ENCODE peak calls at places on chromosomes 4 and X, in nine cellular contexts. One of them, this sample, is unnamed.

GRCh38 chr4:101914761-101915160 is 124.2 kb downstream of the BANK1 start:
- DNase-seq in CD8-positive, alpha-beta memory T cell: no peak
- DNase-seq in brain microvascular endothelial cell: no peak
- DNase-seq in heart right ventricle: no peak
- DNase-seq in H9: no peak
- DNase-seq in dorsolateral prefrontal cortex: no peak
- DNase-seq in bronchial epithelial cell: no peak
- DNase-seq in transverse colon: no peak
- DNase-seq in esophagus squamous epithelium: no peak
- DNase-seq in this sample: no peak

GRCh38 chrX:154516655-154517100 is 646 bp upstream of the FAM3A start:
- DNase-seq in CD8-positive, alpha-beta memory T cell: no peak
- DNase-seq in brain microvascular endothelial cell: no peak
- DNase-seq in heart right ventricle: no peak
- DNase-seq in H9: peak; percentile 59
- DNase-seq in dorsolateral prefrontal cortex: peak; percentile 28
- DNase-seq in bronchial epithelial cell: peak; percentile 6
- DNase-seq in transverse colon: no peak
- DNase-seq in esophagus squamous epithelium: no peak
- DNase-seq in this sample: no peak

GRCh38 chrX:72620550-72621145 is 48.0 kb upstream of the HDAC8 start:
- DNase-seq in CD8-positive, alpha-beta memory T cell: peak; percentile 46
- DNase-seq in brain microvascular endothelial cell: peak; percentile 90
- DNase-seq in heart right ventricle: peak; percentile 36
- DNase-seq in H9: no peak
- DNase-seq in dorsolateral prefrontal cortex: no peak
- DNase-seq in bronchial epithelial cell: peak; percentile 89
- DNase-seq in transverse colon: peak; percentile 26
- DNase-seq in esophagus squamous epithelium: no peak
- DNase-seq in this sample: no peak

GRCh38 chr4:163332526-163333405 is at the start of gene NPY1R:
- DNase-seq in CD8-positive, alpha-beta memory T cell: no peak
- DNase-seq in brain microvascular endothelial cell: peak; percentile 82
- DNase-seq in heart right ventricle: peak; percentile 55
- DNase-seq in H9: peak; percentile 87
- DNase-seq in dorsolateral prefrontal cortex: peak; percentile 84
- DNase-seq in bronchial epithelial cell: peak; percentile 69
- DNase-seq in transverse colon: peak; percentile 75
- DNase-seq in esophagus squamous epithelium: no peak
- DNase-seq in this sample: peak; percentile 24

GRCh38 chr4:153634737-153635353 is 49.2 kb upstream of the TLR2 start:
- DNase-seq in CD8-positive, alpha-beta memory T cell: no peak
- DNase-seq in brain microvascular endothelial cell: no peak
- DNase-seq in heart right ventricle: no peak
- DNase-seq in H9: no peak
- DNase-seq in dorsolateral prefrontal cortex: no peak
- DNase-seq in bronchial epithelial cell: peak; percentile 34
- DNase-seq in transverse colon: no peak
- DNase-seq in esophagus squamous epithelium: no peak
- DNase-seq in this sample: no peak

GRCh38 chr4:40405194-40405593 is 70.1 kb downstream of the CHRNA9 start:
- DNase-seq in CD8-positive, alpha-beta memory T cell: no peak
- DNase-seq in brain microvascular endothelial cell: no peak
- DNase-seq in heart right ventricle: no peak
- DNase-seq in H9: no peak
- DNase-seq in dorsolateral prefrontal cortex: no peak
- DNase-seq in bronchial epithelial cell: no peak
- DNase-seq in transverse colon: no peak
- DNase-seq in esophagus squamous epithelium: no peak
- DNase-seq in this sample: no peak

GRCh38 chrX:140163376-140164159 is 198.2 kb upstream of the CXorf66 start:
- DNase-seq in CD8-positive, alpha-beta memory T cell: no peak
- DNase-seq in brain microvascular endothelial cell: no peak
- DNase-seq in heart right ventricle: no peak
- DNase-seq in H9: no peak
- DNase-seq in dorsolateral prefrontal cortex: no peak
- DNase-seq in bronchial epithelial cell: no peak
- DNase-seq in transverse colon: no peak
- DNase-seq in esophagus squamous epithelium: no peak
- DNase-seq in this sample: no peak

GRCh38 chr4:763191-763810 is 57.7 kb downstream of the PCGF3 start:
- DNase-seq in CD8-positive, alpha-beta memory T cell: no peak
- DNase-seq in brain microvascular endothelial cell: no peak
- DNase-seq in heart right ventricle: no peak
- DNase-seq in H9: no peak
- DNase-seq in dorsolateral prefrontal cortex: peak; percentile 57
- DNase-seq in bronchial epithelial cell: no peak
- DNase-seq in transverse colon: no peak
- DNase-seq in esophagus squamous epithelium: no peak
- DNase-seq in this sample: no peak

GRCh38 chr4:8182858-8183725 is 16.0 kb upstream of the SH3TC1 start:
- DNase-seq in CD8-positive, alpha-beta memory T cell: no peak
- DNase-seq in brain microvascular endothelial cell: peak; percentile 73
- DNase-seq in heart right ventricle: peak; percentile 92
- DNase-seq in H9: no peak
- DNase-seq in dorsolateral prefrontal cortex: no peak
- DNase-seq in bronchial epithelial cell: peak; percentile 96
- DNase-seq in transverse colon: peak; percentile 93
- DNase-seq in esophagus squamous epithelium: no peak
- DNase-seq in this sample: no peak

GRCh38 chrX:134526399-134526798 is 66.4 kb downstream of the HPRT1 start:
- DNase-seq in CD8-positive, alpha-beta memory T cell: no peak
- DNase-seq in brain microvascular endothelial cell: no peak
- DNase-seq in heart right ventricle: no peak
- DNase-seq in H9: no peak
- DNase-seq in dorsolateral prefrontal cortex: no peak
- DNase-seq in bronchial epithelial cell: no peak
- DNase-seq in transverse colon: no peak
- DNase-seq in esophagus squamous epithelium: no peak
- DNase-seq in this sample: no peak

GRCh38 chr4:25667931-25668557 is 12.4 kb downstream of the SLC34A2 start:
- DNase-seq in CD8-positive, alpha-beta memory T cell: no peak
- DNase-seq in brain microvascular endothelial cell: peak; percentile 5
- DNase-seq in heart right ventricle: no peak
- DNase-seq in H9: peak; percentile 53
- DNase-seq in dorsolateral prefrontal cortex: no peak
- DNase-seq in bronchial epithelial cell: no peak
- DNase-seq in transverse colon: peak; percentile 11
- DNase-seq in esophagus squamous epithelium: no peak
- DNase-seq in this sample: no peak

GRCh38 chr4:5370286-5370685 is 319.0 kb downstream of the STK32B start:
- DNase-seq in CD8-positive, alpha-beta memory T cell: no peak
- DNase-seq in brain microvascular endothelial cell: peak; percentile 58
- DNase-seq in heart right ventricle: no peak
- DNase-seq in H9: no peak
- DNase-seq in dorsolateral prefrontal cortex: no peak
- DNase-seq in bronchial epithelial cell: peak; percentile 90
- DNase-seq in transverse colon: no peak
- DNase-seq in esophagus squamous epithelium: no peak
- DNase-seq in this sample: no peak

GRCh38 chr4:147108409-147108808 is 162.7 kb upstream of the TTC29 start:
- DNase-seq in CD8-positive, alpha-beta memory T cell: no peak
- DNase-seq in brain microvascular endothelial cell: peak; percentile 49
- DNase-seq in heart right ventricle: no peak
- DNase-seq in H9: no peak
- DNase-seq in dorsolateral prefrontal cortex: no peak
- DNase-seq in bronchial epithelial cell: no peak
- DNase-seq in transverse colon: no peak
- DNase-seq in esophagus squamous epithelium: no peak
- DNase-seq in this sample: no peak

GRCh38 chr4:2255501-2256155 is 6.3 kb downstream of the MXD4 start:
- DNase-seq in CD8-positive, alpha-beta memory T cell: peak; percentile 40
- DNase-seq in brain microvascular endothelial cell: no peak
- DNase-seq in heart right ventricle: peak; percentile 24
- DNase-seq in H9: peak; percentile 33
- DNase-seq in dorsolateral prefrontal cortex: peak; percentile 21
- DNase-seq in bronchial epithelial cell: no peak
- DNase-seq in transverse colon: peak; percentile 10
- DNase-seq in esophagus squamous epithelium: no peak
- DNase-seq in this sample: peak; percentile 4

GRCh38 chr4:3044812-3045499 is 29.4 kb downstream of the HTT-AS start:
- DNase-seq in CD8-positive, alpha-beta memory T cell: no peak
- DNase-seq in brain microvascular endothelial cell: no peak
- DNase-seq in heart right ventricle: no peak
- DNase-seq in H9: no peak
- DNase-seq in dorsolateral prefrontal cortex: no peak
- DNase-seq in bronchial epithelial cell: no peak
- DNase-seq in transverse colon: no peak
- DNase-seq in esophagus squamous epithelium: no peak
- DNase-seq in this sample: no peak

GRCh38 chrX:109475174-109475891 is 6.6 kb downstream of the GUCY2F start:
- DNase-seq in CD8-positive, alpha-beta memory T cell: no peak
- DNase-seq in brain microvascular endothelial cell: peak; percentile 53
- DNase-seq in heart right ventricle: peak; percentile 14
- DNase-seq in H9: peak; percentile 92
- DNase-seq in dorsolateral prefrontal cortex: peak; percentile 62
- DNase-seq in bronchial epithelial cell: peak; percentile 56
- DNase-seq in transverse colon: no peak
- DNase-seq in esophagus squamous epithelium: no peak
- DNase-seq in this sample: peak; percentile 1

GRCh38 chr4:69717778-69718177 is 42.6 kb downstream of the SULT1B1 start:
- DNase-seq in CD8-positive, alpha-beta memory T cell: no peak
- DNase-seq in brain microvascular endothelial cell: no peak
- DNase-seq in heart right ventricle: no peak
- DNase-seq in H9: no peak
- DNase-seq in dorsolateral prefrontal cortex: no peak
- DNase-seq in bronchial epithelial cell: no peak
- DNase-seq in transverse colon: no peak
- DNase-seq in esophagus squamous epithelium: no peak
- DNase-seq in this sample: no peak

GRCh38 chr4:114087596-114088230 is 108.3 kb upstream of the ARSJ start:
- DNase-seq in CD8-positive, alpha-beta memory T cell: no peak
- DNase-seq in brain microvascular endothelial cell: peak; percentile 40
- DNase-seq in heart right ventricle: no peak
- DNase-seq in H9: no peak
- DNase-seq in dorsolateral prefrontal cortex: no peak
- DNase-seq in bronchial epithelial cell: no peak
- DNase-seq in transverse colon: no peak
- DNase-seq in esophagus squamous epithelium: no peak
- DNase-seq in this sample: no peak

GRCh38 chr4:145034727-145035211 is 63.2 kb downstream of the ANAPC10 start:
- DNase-seq in CD8-positive, alpha-beta memory T cell: no peak
- DNase-seq in brain microvascular endothelial cell: peak; percentile 88
- DNase-seq in heart right ventricle: no peak
- DNase-seq in H9: no peak
- DNase-seq in dorsolateral prefrontal cortex: no peak
- DNase-seq in bronchial epithelial cell: peak; percentile 71
- DNase-seq in transverse colon: no peak
- DNase-seq in esophagus squamous epithelium: no peak
- DNase-seq in this sample: no peak

GRCh38 chrX:48497871-48498270 is 10.9 kb upstream of the PORCN start:
- DNase-seq in CD8-positive, alpha-beta memory T cell: no peak
- DNase-seq in brain microvascular endothelial cell: no peak
- DNase-seq in heart right ventricle: no peak
- DNase-seq in H9: no peak
- DNase-seq in dorsolateral prefrontal cortex: no peak
- DNase-seq in bronchial epithelial cell: no peak
- DNase-seq in transverse colon: no peak
- DNase-seq in esophagus squamous epithelium: no peak
- DNase-seq in this sample: no peak

GRCh38 chr4:140095694-140096482 is 58.1 kb downstream of the MAML3 start:
- DNase-seq in CD8-positive, alpha-beta memory T cell: peak; percentile 58
- DNase-seq in brain microvascular endothelial cell: peak; percentile 99
- DNase-seq in heart right ventricle: peak; percentile 72
- DNase-seq in H9: no peak
- DNase-seq in dorsolateral prefrontal cortex: no peak
- DNase-seq in bronchial epithelial cell: peak; percentile 95
- DNase-seq in transverse colon: peak; percentile 27
- DNase-seq in esophagus squamous epithelium: no peak
- DNase-seq in this sample: no peak
- H3K27me3 ChIP-seq in CD8-positive, alpha-beta memory T cell: no peaks in the 10 kb centered on the region
- H3K27me3 ChIP-seq in brain microvascular endothelial cell: no peaks in the 10 kb centered on the region
- H3K27me3 ChIP-seq in heart right ventricle: no peaks in the 10 kb centered on the region
- H3K27me3 ChIP-seq in H9: no peaks in the 10 kb centered on the region
- H3K27me3 ChIP-seq in dorsolateral prefrontal cortex: no peaks in the 10 kb centered on the region
- H3K27me3 ChIP-seq in bronchial epithelial cell: no peaks in the 10 kb centered on the region
- H3K27me3 ChIP-seq in transverse colon: no peaks in the 10 kb centered on the region
- H3K27me3 ChIP-seq in esophagus squamous epithelium: no peaks in the 10 kb centered on the region
- H3K27me3 ChIP-seq in this sample: no peaks in the 10 kb centered on the region

DNA sequence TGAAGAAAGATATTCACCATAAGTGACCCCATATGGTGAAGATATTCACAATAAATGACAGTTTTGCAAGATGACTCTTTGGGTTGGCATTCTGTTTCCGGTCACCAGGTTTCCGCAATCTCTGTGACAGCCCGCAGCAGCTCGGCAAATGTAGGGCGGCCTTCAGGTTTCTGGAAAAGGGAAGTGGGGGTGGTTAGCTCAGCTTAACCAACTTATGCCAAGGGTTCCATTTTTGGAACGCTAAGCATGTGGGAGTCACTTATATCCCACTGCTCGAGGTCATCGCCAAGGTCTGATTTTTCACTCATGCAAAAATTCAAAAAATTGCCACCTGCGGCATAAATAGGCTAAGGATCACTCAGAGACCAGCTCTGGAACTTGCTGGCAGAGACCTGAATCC is 51.0 kb downstream of the NIPAL1 start:
- DNase-seq in CD8-positive, alpha-beta memory T cell: no peak
- DNase-seq in brain microvascular endothelial cell: no peak
- DNase-seq in heart right ventricle: no peak
- DNase-seq in H9: no peak
- DNase-seq in dorsolateral prefrontal cortex: no peak
- DNase-seq in bronchial epithelial cell: no peak
- DNase-seq in transverse colon: no peak
- DNase-seq in esophagus squamous epithelium: no peak
- DNase-seq in this sample: no peak
- H3K27me3 ChIP-seq in CD8-positive, alpha-beta memory T cell: no peaks in the 10 kb centered on the region
- H3K27me3 ChIP-seq in brain microvascular endothelial cell: no peaks in the 10 kb centered on the region
- H3K27me3 ChIP-seq in heart right ventricle: no peaks in the 10 kb centered on the region
- H3K27me3 ChIP-seq in H9: no peaks in the 10 kb centered on the region
- H3K27me3 ChIP-seq in dorsolateral prefrontal cortex: no peaks in the 10 kb centered on the region
- H3K27me3 ChIP-seq in bronchial epithelial cell: no peaks in the 10 kb centered on the region
- H3K27me3 ChIP-seq in transverse colon: no peaks in the 10 kb centered on the region
- H3K27me3 ChIP-seq in esophagus squamous epithelium: no peaks in the 10 kb centered on the region
- H3K27me3 ChIP-seq in this sample: no peaks in the 10 kb centered on the region

DNA sequence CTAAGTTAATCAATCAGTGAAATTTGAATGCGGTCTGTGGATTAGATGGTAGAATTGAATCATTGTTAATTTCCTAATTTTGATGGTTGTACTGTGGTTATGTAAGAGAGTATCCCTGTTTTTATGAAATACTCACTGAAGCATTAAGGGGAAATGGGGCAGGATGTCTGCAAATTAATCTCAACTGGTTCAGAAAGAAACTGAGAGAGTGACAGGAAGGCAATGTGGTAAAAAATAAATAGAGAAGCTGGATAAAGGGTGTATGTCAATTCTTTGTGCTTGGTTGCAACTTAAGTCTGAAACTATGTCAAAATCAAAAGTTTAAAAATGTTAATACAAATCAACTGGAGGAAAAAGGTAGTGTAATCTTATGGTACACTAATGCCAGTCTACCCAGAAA is 83.0 kb downstream of the DLG3 start:
- DNase-seq in CD8-positive, alpha-beta memory T cell: no peak
- DNase-seq in brain microvascular endothelial cell: no peak
- DNase-seq in heart right ventricle: no peak
- DNase-seq in H9: no peak
- DNase-seq in dorsolateral prefrontal cortex: no peak
- DNase-seq in bronchial epithelial cell: no peak
- DNase-seq in transverse colon: no peak
- DNase-seq in esophagus squamous epithelium: no peak
- DNase-seq in this sample: no peak
- H3K27me3 ChIP-seq in CD8-positive, alpha-beta memory T cell: peaks cover 3% of the 10 kb centered on the region
- H3K27me3 ChIP-seq in brain microvascular endothelial cell: no peaks in the 10 kb centered on the region
- H3K27me3 ChIP-seq in heart right ventricle: peaks cover 17% of the 10 kb centered on the region
- H3K27me3 ChIP-seq in H9: no peaks in the 10 kb centered on the region
- H3K27me3 ChIP-seq in dorsolateral prefrontal cortex: peaks cover 46% of the 10 kb centered on the region
- H3K27me3 ChIP-seq in bronchial epithelial cell: no peaks in the 10 kb centered on the region
- H3K27me3 ChIP-seq in transverse colon: no peaks in the 10 kb centered on the region
- H3K27me3 ChIP-seq in esophagus squamous epithelium: no peaks in the 10 kb centered on the region
- H3K27me3 ChIP-seq in this sample: no peaks in the 10 kb centered on the region

GRCh38 chr4:72094054-72094780 is 62.4 kb downstream of the NPFFR2 start:
- DNase-seq in CD8-positive, alpha-beta memory T cell: no peak
- DNase-seq in brain microvascular endothelial cell: no peak
- DNase-seq in heart right ventricle: no peak
- DNase-seq in H9: no peak
- DNase-seq in dorsolateral prefrontal cortex: no peak
- DNase-seq in bronchial epithelial cell: no peak
- DNase-seq in transverse colon: no peak
- DNase-seq in esophagus squamous epithelium: no peak
- DNase-seq in this sample: no peak
- H3K27me3 ChIP-seq in CD8-positive, alpha-beta memory T cell: no peaks in the 10 kb centered on the region
- H3K27me3 ChIP-seq in brain microvascular endothelial cell: no peaks in the 10 kb centered on the region
- H3K27me3 ChIP-seq in heart right ventricle: no peaks in the 10 kb centered on the region
- H3K27me3 ChIP-seq in H9: no peaks in the 10 kb centered on the region
- H3K27me3 ChIP-seq in dorsolateral prefrontal cortex: no peaks in the 10 kb centered on the region
- H3K27me3 ChIP-seq in bronchial epithelial cell: no peaks in the 10 kb centered on the region
- H3K27me3 ChIP-seq in transverse colon: no peaks in the 10 kb centered on the region
- H3K27me3 ChIP-seq in esophagus squamous epithelium: no peaks in the 10 kb centered on the region
- H3K27me3 ChIP-seq in this sample: no peaks in the 10 kb centered on the region